ENCODE peak calls at places on chromosomes 13 and 19, in eight cellular contexts. K is spleen, D is psoas muscle, N is A673, Q is keratinocyte, F is lung, Z is lower lobe of right lung, H is body of pancreas. M is an unnamed sample.

GRCh38 chr19:30070970-30071632 is 129.1 kb downstream of the URI1 start:
- DNase-seq in K (peak), Z (peak), D (no peak), Q (no peak), H (no peak), F (no peak), N (no peak), M (peak)

GRCh38 chr13:20161275-20161950 is 561 bp upstream of the GJA3 start:
- DNase-seq in Q (no peak), F (no peak), D (no peak), K (peak), Z (no peak), N (peak), H (no peak), M (no peak)

GRCh38 chr13:25756916-25757315 is 294.9 kb downstream of the SHISA2 start:
- DNase-seq in K (no peak), N (no peak), Q (no peak), H (no peak), D (no peak), Z (no peak), F (no peak), M (no peak)

GRCh38 chr13:64871742-64872141 is 2358.4 kb downstream of the PCDH9 start:
- DNase-seq in F (no peak), N (no peak), D (no peak), Q (no peak), H (no peak), Z (no peak), K (no peak), M (no peak)

GRCh38 chr13:21683034-21683733 is 12.3 kb downstream of the FGF9 start:
- DNase-seq in Z (no peak), H (no peak), K (no peak), D (peak), N (no peak), Q (peak), F (no peak), M (peak)

GRCh38 chr13:109412232-109412935 is 374.0 kb downstream of the IRS2 start:
- DNase-seq in K (no peak), F (no peak), D (peak), Z (peak), H (peak), Q (no peak), N (peak), M (no peak)

GRCh38 chr19:31528261-31528660 is 179.0 kb upstream of the TSHZ3 start:
- DNase-seq in D (no peak), Q (no peak), F (no peak), H (no peak), N (no peak), Z (no peak), K (no peak), M (no peak)

GRCh38 chr19:2055871-2056809 is 5.1 kb upstream of the MKNK2 start:
- DNase-seq in Q (no peak), F (peak), N (peak), H (peak), Z (no peak), D (peak), K (peak), M (peak)

GRCh38 chr19:31114585-31114984 is 234.7 kb downstream of the TSHZ3 start:
- DNase-seq in D (no peak), F (no peak), H (no peak), K (no peak), Q (no peak), N (no peak), Z (no peak), M (no peak)

GRCh38 chr19:39430675-39431593 is 4.8 kb downstream of the RPS16 start:
- DNase-seq in K (peak), Z (peak), D (no peak), F (peak), H (no peak), N (peak), Q (no peak), M (no peak)

GRCh38 chr13:109840201-109840892 is 54.0 kb upstream of the IRS2 start:
- DNase-seq in F (no peak), K (no peak), H (no peak), N (peak), Z (no peak), D (no peak), Q (peak), M (no peak)

GRCh38 chr19:5952193-5953033 is 25.5 kb downstream of the RANBP3 start:
- DNase-seq in F (no peak), H (no peak), Q (no peak), K (no peak), N (no peak), D (no peak), Z (peak), M (peak)

GRCh38 chr13:44449999-44450821 is 76.6 kb downstream of the SERP2 start:
- DNase-seq in H (no peak), Q (no peak), N (no peak), K (no peak), F (no peak), Z (no peak), D (no peak), M (no peak)

GRCh38 chr13:54852831-54853230 is 1824.2 kb downstream of the OLFM4 start:
- DNase-seq in N (no peak), F (no peak), K (no peak), Z (no peak), Q (no peak), H (no peak), D (no peak), M (no peak)

GRCh38 chr19:48724796-48725753 is 5.5 kb upstream of the MAMSTR start:
- DNase-seq in D (no peak), Q (peak), K (no peak), H (peak), F (no peak), Z (no peak), N (peak), M (no peak)

GRCh38 chr13:52695856-52696255 is 43.2 kb downstream of the SUGT1 start:
- DNase-seq in H (no peak), D (no peak), F (no peak), Z (no peak), Q (no peak), N (no peak), K (no peak), M (no peak)

GRCh38 chr19:5697890-5698634 is 8.0 kb downstream of the RPL36 start:
- DNase-seq in F (no peak), H (peak), N (no peak), K (no peak), Q (no peak), Z (no peak), D (no peak), M (no peak)

GRCh38 chr19:39483141-39483540 is 2.5 kb downstream of the TIMM50 start:
- DNase-seq in F (no peak), H (no peak), N (no peak), Z (no peak), D (no peak), K (no peak), Q (no peak), M (no peak)

GRCh38 chr19:47471733-47472457 is at the start of gene SLC8A2:
- DNase-seq in Q (peak), D (peak), H (peak), F (no peak), N (peak), Z (no peak), K (no peak), M (peak)

GRCh38 chr13:99983401-99984133 is 2.0 kb downstream of the ZIC2 start:
- DNase-seq in F (no peak), Z (no peak), N (peak), H (no peak), K (no peak), D (no peak), Q (no peak), M (no peak)

GRCh38 chr13:69565334-69565733 is 542.3 kb upstream of the ATXN8OS start:
- DNase-seq in Z (no peak), D (no peak), K (no peak), Q (no peak), N (peak), F (no peak), H (no peak), M (no peak)

GRCh38 chr13:51643114-51643881 is 59.0 kb downstream of the WDFY2 start:
- DNase-seq in Z (no peak), Q (peak), N (peak), D (no peak), H (no peak), K (no peak), F (no peak), M (no peak)

GRCh38 chr13:98575009-98575866 is 1.7 kb downstream of the STK24 start:
- DNase-seq in Z (no peak), H (no peak), F (no peak), Q (no peak), K (no peak), N (no peak), D (no peak), M (no peak)

GRCh38 chr13:73661066-73661465 is 473.1 kb downstream of the KLF12 start:
- DNase-seq in Q (no peak), K (no peak), D (no peak), Z (no peak), N (no peak), F (no peak), H (no peak), M (no peak)

GRCh38 chr13:45292176-45292575 is 48.8 kb downstream of the TPT1 start:
- DNase-seq in F (no peak), Q (peak), N (no peak), D (no peak), K (no peak), H (no peak), Z (no peak), M (no peak)

GRCh38 chr13:108947551-108948030 is 318.2 kb downstream of the MYO16 start:
- DNase-seq in K (no peak), Z (no peak), Q (no peak), N (no peak), F (no peak), H (no peak), D (peak), M (no peak)

GRCh38 chr19:11345122-11345752 is 831 bp downstream of the TMEM205 start:
- DNase-seq in Q (no peak), F (no peak), Z (no peak), K (no peak), D (no peak), N (no peak), H (no peak), M (no peak)

GRCh38 chr19:14118165-14119051 is 846 bp upstream of the PRKACA start:
- DNase-seq in H (peak), D (peak), Z (peak), F (peak), K (peak), N (peak), Q (no peak), M (peak)

GRCh38 chr13:109989155-109989554 is 202.8 kb upstream of the IRS2 start:
- DNase-seq in H (no peak), D (no peak), N (no peak), Q (no peak), Z (no peak), F (no peak), K (no peak), M (no peak)

GRCh38 chr13:112692586-112692985 is 2.7 kb downstream of the ATP11A start:
- DNase-seq in D (no peak), Z (no peak), Q (no peak), H (no peak), F (no peak), K (no peak), N (no peak), M (no peak)

GRCh38 chr13:105799155-105799554 is 736.3 kb downstream of the EFNB2 start:
- DNase-seq in F (no peak), Z (no peak), D (no peak), Q (no peak), H (no peak), N (no peak), K (no peak), M (no peak)

GRCh38 chr13:110391273-110391672 is 84.2 kb downstream of the COL4A2 start:
- DNase-seq in K (no peak), Q (no peak), H (no peak), D (no peak), Z (no peak), F (no peak), N (no peak), M (no peak)

GRCh38 chr13:45396548-45397095 is 21.6 kb downstream of the SLC25A30 start:
- DNase-seq in N (no peak), Q (no peak), F (no peak), K (no peak), Z (no peak), D (no peak), H (no peak), M (no peak)

GRCh38 chr19:10625003-10625761 is at the start of gene SLC44A2:
- DNase-seq in Q (no peak), Z (peak), D (peak), N (no peak), F (peak), H (peak), K (peak), M (peak)

GRCh38 chr19:40502647-40503046 is 35.8 kb downstream of the SPTBN4 start:
- DNase-seq in F (no peak), H (no peak), Z (no peak), D (no peak), Q (no peak), N (no peak), K (no peak), M (no peak)

GRCh38 chr13:102678339-102679122 is 16.3 kb downstream of the METTL21C start:
- DNase-seq in F (no peak), H (no peak), Z (no peak), D (no peak), Q (no peak), K (no peak), N (no peak), M (no peak)

GRCh38 chr13:102679449-102680132 is 15.3 kb downstream of the METTL21C start:
- DNase-seq in H (no peak), Q (no peak), N (no peak), Z (no peak), K (no peak), F (no peak), D (no peak), M (no peak)

GRCh38 chr13:102670130-102670529 is 24.7 kb downstream of the METTL21C start:
- DNase-seq in Z (no peak), D (no peak), K (no peak), Q (no peak), N (no peak), H (no peak), F (no peak), M (no peak)

GRCh38 chr13:102677122-102677521 is 17.7 kb downstream of the METTL21C start:
- DNase-seq in F (no peak), Z (no peak), D (no peak), H (no peak), N (no peak), K (no peak), Q (no peak), M (no peak)

GRCh38 chr13:102675115-102675514 is 19.7 kb downstream of the METTL21C start:
- DNase-seq in D (no peak), Z (no peak), F (no peak), N (no peak), Q (no peak), H (no peak), K (no peak), M (no peak)
- H3K4me3 ChIP-seq in D (no peak), Z (no peak), F (no peak), N (no peak), Q (no peak), H (no peak), K (no peak), M (no peak)

GRCh38 chr13:40115456-40115855 is 460.0 kb downstream of the COG6 start:
- DNase-seq in F (no peak), H (no peak), N (no peak), K (no peak), Z (no peak), D (no peak), Q (no peak), M (no peak)
- H3K27ac ChIP-seq in F (peak), H (peak), N (no peak), K (no peak), Z (peak), D (no peak), Q (peak), M (peak)

GRCh38 chr13:83220241-83220640 is 662.0 kb downstream of the SLITRK1 start:
- DNase-seq in F (no peak), D (no peak), Q (no peak), N (no peak), K (no peak), H (no peak), Z (no peak), M (no peak)
- TF ChIP-seq CTCF in F (no peak), D (no peak), Q (no peak), N (no peak), K (no peak), H (no peak), Z (no peak), M (no peak)

DNA sequence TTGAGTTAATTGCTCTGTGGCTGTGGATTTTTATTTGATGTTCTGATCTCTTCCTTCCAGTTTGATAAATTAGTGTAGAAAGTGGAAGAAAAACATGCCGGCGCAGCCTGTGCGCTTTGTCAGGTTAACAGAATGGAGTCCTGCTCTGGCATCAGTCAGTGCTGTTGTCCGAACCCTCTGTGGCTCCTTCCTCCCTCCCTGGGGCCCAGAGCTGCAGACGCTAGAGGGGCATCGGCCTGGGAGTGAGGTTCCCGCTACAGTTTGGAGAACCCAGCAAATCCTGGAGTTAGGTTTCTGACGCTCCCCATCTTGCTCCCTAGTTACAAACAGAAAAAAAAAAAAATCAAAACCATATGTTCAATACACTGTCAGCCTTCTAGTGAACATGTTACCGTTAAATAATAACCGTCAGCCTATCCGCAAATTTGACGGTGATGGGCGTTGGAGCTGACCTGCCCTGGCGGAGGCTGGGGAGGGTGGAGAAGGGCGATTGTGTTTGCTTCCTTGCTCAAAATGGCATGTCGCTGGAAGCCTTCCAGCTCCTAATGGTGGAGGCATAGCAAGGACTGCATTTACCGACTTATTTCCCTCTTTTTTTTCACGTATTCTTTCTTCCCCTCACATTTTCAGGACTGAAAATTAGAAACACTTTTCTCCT is 13.5 kb downstream of the MBNL2 start:
- DNase-seq in K (no peak), F (no peak), Z (no peak), H (peak), D (no peak), Q (no peak), N (no peak), M (no peak)
- H3K4me3 ChIP-seq in K (no peak), F (no peak), Z (no peak), H (no peak), D (peak), Q (no peak), N (no peak), M (no peak)

GRCh38 chr19:38250821-38251563 is 5.2 kb downstream of the PPP1R14A start:
- DNase-seq in Z (peak), Q (no peak), D (peak), N (no peak), K (peak), H (peak), F (no peak), M (peak)
- H3K27ac ChIP-seq in Z (peak), Q (peak), D (peak), N (no peak), K (peak), H (peak), F (peak), M (peak)

GRCh38 chr19:51398096-51398704 is 7.8 kb upstream of the C19orf84 start:
- DNase-seq in Z (no peak), D (no peak), N (peak), H (no peak), Q (no peak), F (no peak), K (no peak), M (no peak)
- TF ChIP-seq CTCF in Z (peak), D (peak), N (peak), H (peak), Q (peak), F (peak), K (peak), M (peak)

DNA sequence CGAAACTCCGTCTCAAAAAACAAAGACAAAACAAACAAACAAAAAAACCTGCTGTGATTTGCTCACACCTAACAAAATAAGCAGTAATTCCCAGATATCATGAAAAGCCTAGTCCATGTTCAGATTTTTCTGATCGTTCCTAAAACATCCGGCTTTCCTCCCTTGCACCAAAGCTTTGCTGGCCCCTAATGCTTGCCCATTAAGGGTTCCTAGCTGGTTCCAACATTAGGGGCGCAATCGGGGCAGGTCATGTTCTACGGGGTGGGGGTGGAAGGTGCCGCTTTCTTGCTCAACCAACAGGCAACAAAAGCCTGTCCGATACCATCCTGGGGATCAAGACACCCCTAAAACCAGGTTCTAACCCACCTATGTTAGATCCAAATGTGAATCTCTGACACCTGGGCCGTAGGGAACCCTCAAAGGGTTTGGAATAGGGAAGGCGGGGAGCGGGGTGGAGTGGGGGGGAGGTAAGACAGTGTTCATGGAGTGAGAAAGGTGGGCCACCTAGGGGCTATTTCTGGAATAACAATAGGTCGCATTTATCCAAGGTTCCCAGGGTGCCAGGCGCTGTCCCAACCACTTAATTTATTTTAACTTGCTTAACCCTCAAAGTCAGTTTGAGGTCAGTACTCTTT is 25.3 kb upstream of the FXYD3 start:
- DNase-seq in Q (no peak), Z (no peak), F (peak), H (peak), D (peak), K (no peak), N (peak), M (no peak)
- H3K4me3 ChIP-seq in Q (no peak), Z (no peak), F (no peak), H (no peak), D (peak), K (peak), N (peak), M (no peak)

GRCh38 chr13:42064966-42065365 is 16.5 kb downstream of the DGKH start:
- DNase-seq in D (no peak), F (no peak), H (no peak), N (no peak), Z (no peak), K (no peak), Q (no peak), M (no peak)
- H3K27ac ChIP-seq in D (no peak), F (no peak), H (no peak), N (no peak), Z (no peak), K (no peak), Q (no peak), M (no peak)

M was measured in kidney.